ENCODE peak calls at places on chromosomes 13 and 19, in seven cellular contexts. X is tibial artery; G is H54; H is activated CD4-positive, alpha-beta T cell treated with anti-CD3 and anti-CD28 coated beads for 24 hours; V is DMS153; U is BJ; D is heart right ventricle. Q is an unnamed sample.

GRCh38 chr19:6767357-6768235 is at the start of gene SH2D3A:
- DNase-seq in X (no peak), G (peak), H (peak), V (peak), U (no peak), D (peak), Q (peak)

GRCh38 chr19:33905473-33905936 is 108.8 kb downstream of the KCTD15 start:
- DNase-seq in X (no peak), G (no peak), H (no peak), V (no peak), U (no peak), D (peak), Q (no peak)

GRCh38 chr19:9342610-9343304 is 18.8 kb downstream of the ZNF559 start:
- DNase-seq in X (no peak), G (no peak), H (no peak), V (no peak), U (no peak), D (no peak), Q (no peak)

GRCh38 chr19:47356900-47357299 is 7.8 kb downstream of the DHX34 start:
- DNase-seq in X (no peak), G (no peak), H (no peak), V (no peak), U (no peak), D (no peak), Q (no peak)

GRCh38 chr13:21657538-21657937 is 13.3 kb upstream of the FGF9 start:
- DNase-seq in X (no peak), G (peak), H (no peak), V (no peak), U (no peak), D (no peak), Q (no peak)

GRCh38 chr19:1161716-1162115 is 12.4 kb downstream of the SBNO2 start:
- DNase-seq in X (no peak), G (peak), H (no peak), V (peak), U (no peak), D (no peak), Q (no peak)

GRCh38 chr13:31951215-31951678 is 80.3 kb upstream of the FRY start:
- DNase-seq in X (peak), G (no peak), H (no peak), V (peak), U (no peak), D (peak), Q (no peak)

GRCh38 chr19:39195755-39196154 is 1.0 kb upstream of the NCCRP1 start:
- DNase-seq in X (no peak), G (no peak), H (no peak), V (no peak), U (no peak), D (no peak), Q (no peak)

GRCh38 chr19:33359581-33359980 is 13.9 kb upstream of the CEBPG start:
- DNase-seq in X (no peak), G (no peak), H (no peak), V (no peak), U (no peak), D (no peak), Q (no peak)

GRCh38 chr19:55345818-55346724 is 6.4 kb downstream of the KMT5C start:
- DNase-seq in X (no peak), G (peak), H (no peak), V (no peak), U (no peak), D (no peak), Q (no peak)

GRCh38 chr13:31955745-31956144 is 75.8 kb upstream of the FRY start:
- DNase-seq in X (no peak), G (no peak), H (no peak), V (no peak), U (no peak), D (no peak), Q (no peak)

GRCh38 chr13:112751617-112752016 is 61.8 kb downstream of the ATP11A start:
- DNase-seq in X (no peak), G (no peak), H (no peak), V (no peak), U (no peak), D (no peak), Q (no peak)

GRCh38 chr13:87827479-87827878 is 156.3 kb downstream of the SLITRK5 start:
- DNase-seq in X (no peak), G (peak), H (no peak), V (no peak), U (no peak), D (no peak), Q (no peak)

GRCh38 chr19:2529473-2529918 is 53.6 kb downstream of the GADD45B start:
- DNase-seq in X (no peak), G (peak), H (no peak), V (peak), U (peak), D (no peak), Q (no peak)

Q was measured in activated gamma-delta T cell.